ENCODE peak calls at places on chromosomes 2 and 18, in four cellular contexts. M is colonic mucosa, R is HCT116, T is adrenal gland. H is an unnamed sample.

GRCh38 chr2:160635488-160635887 is 141.9 kb upstream of the RBMS1 start:
- DNase-seq in M (no peak), R (no peak), T (no peak), H (no peak)

GRCh38 chr2:230668184-230668938 is 44.3 kb upstream of the CAB39 start:
- DNase-seq in M (no peak), R (no peak), T (peak; percentile 32), H (peak; percentile 44)

GRCh38 chr2:47778698-47779415 is 4.1 kb upstream of the MSH6 start:
- DNase-seq in M (no peak), R (no peak), T (no peak), H (no peak)

GRCh38 chr2:28526733-28527132 is 30.9 kb downstream of the PLB1 start:
- DNase-seq in M (no peak), R (no peak), T (no peak), H (no peak)

GRCh38 chr2:26621469-26622199 is 19.5 kb downstream of the CIB4 start:
- DNase-seq in M (no peak), R (no peak), T (no peak), H (no peak)

GRCh38 chr2:60570281-60570680 is 16.8 kb upstream of the BCL11A start:
- DNase-seq in M (no peak), R (no peak), T (no peak), H (no peak)

GRCh38 chr18:63520053-63520452 is 22.1 kb upstream of the SERPINB12 start:
- DNase-seq in M (no peak), R (no peak), T (no peak), H (no peak)

GRCh38 chr2:25996844-25997243 is 14.5 kb upstream of the KIF3C start:
- DNase-seq in M (no peak), R (no peak), T (no peak), H (no peak)

GRCh38 chr2:66897181-66897580 is 462.3 kb downstream of the MEIS1 start:
- DNase-seq in M (no peak), R (no peak), T (no peak), H (no peak)

GRCh38 chr2:236638707-236639106 is 69.1 kb downstream of the ACKR3 start:
- DNase-seq in M (no peak), R (no peak), T (no peak), H (no peak)

GRCh38 chr2:219297766-219298456 is 11.3 kb downstream of the PTPRN start:
- DNase-seq in M (no peak), R (no peak), T (no peak), H (no peak)

GRCh38 chr2:26351375-26352090 is 4.9 kb upstream of the ADGRF3 start:
- DNase-seq in M (no peak), R (no peak), T (no peak), H (no peak)

GRCh38 chr2:136764397-136765255 is 719 bp upstream of the THSD7B start:
- DNase-seq in M (no peak), R (no peak), T (no peak), H (no peak)

GRCh38 chr18:63031439-63031838 is 288.1 kb downstream of the BCL2 start:
- DNase-seq in M (no peak), R (no peak), T (no peak), H (no peak)

GRCh38 chr2:236369606-236370005 is 105.4 kb upstream of the ASB18 start:
- DNase-seq in M (peak; percentile 12), R (no peak), T (peak; percentile 21), H (peak; percentile 49)

GRCh38 chr2:111670776-111671175 is 213.2 kb downstream of the ANAPC1 start:
- DNase-seq in M (peak; percentile 11), R (no peak), T (no peak), H (no peak)

GRCh38 chr2:74957886-74958276 is 562 bp upstream of the POLE4 start:
- DNase-seq in M (no peak), R (no peak), T (no peak), H (no peak)

GRCh38 chr18:79805926-79806487 is 8.3 kb downstream of the KCNG2 start:
- DNase-seq in M (no peak), R (no peak), T (no peak), H (no peak)

GRCh38 chr18:51711298-51711889 is 513.9 kb upstream of the MEX3C start:
- DNase-seq in M (no peak), R (no peak), T (no peak), H (no peak)

GRCh38 chr2:74576151-74576755 is 21.7 kb downstream of the DOK1 start:
- DNase-seq in M (no peak), R (no peak), T (no peak), H (no peak)

GRCh38 chr2:219530048-219530963 is 13.3 kb downstream of the CHPF start:
- DNase-seq in M (peak; percentile 82), R (peak; percentile 71), T (peak; percentile 88), H (peak; percentile 79)

GRCh38 chr2:207143474-207144190 is 22.1 kb downstream of the KLF7 start:
- DNase-seq in M (peak; percentile 52), R (no peak), T (peak; percentile 72), H (peak; percentile 83)

GRCh38 chr2:28750316-28751101 is 1.1 kb upstream of the PPP1CB start:
- DNase-seq in M (peak; percentile 38), R (no peak), T (no peak), H (no peak)

GRCh38 chr2:237664151-237664550 is 36.8 kb downstream of the LRRFIP1 start:
- DNase-seq in M (no peak), R (no peak), T (no peak), H (peak; percentile 67)

GRCh38 chr2:237661799-237662328 is 34.5 kb downstream of the LRRFIP1 start:
- DNase-seq in M (no peak), R (no peak), T (no peak), H (no peak)

GRCh38 chr2:237662671-237663093 is 35.3 kb downstream of the LRRFIP1 start:
- DNase-seq in M (peak; percentile 96), R (peak; percentile 61), T (peak; percentile 92), H (peak; percentile 87)

GRCh38 chr2:237665713-237666143 is 38.3 kb downstream of the LRRFIP1 start:
- DNase-seq in M (no peak), R (no peak), T (no peak), H (no peak)

GRCh38 chr2:237663517-237663916 is 36.1 kb downstream of the LRRFIP1 start:
- DNase-seq in M (no peak), R (no peak), T (no peak), H (no peak)
- H3K4me1 ChIP-seq in M (peaks cover 5% of the 10 kb centered on the region), R (peaks cover 9% of the 10 kb centered on the region), T (peaks cover 5% of the 10 kb centered on the region), H (peaks cover 56% of the 10 kb centered on the region)

GRCh38 chr2:55105456-55105855 is 55.2 kb upstream of the RTN4 start:
- DNase-seq in M (no peak), R (no peak), T (no peak), H (no peak)
- H3K4me1 ChIP-seq in M (peaks cover 5% of the 10 kb centered on the region), R (peaks cover 16% of the 10 kb centered on the region), T (peaks cover 20% of the 10 kb centered on the region), H (peaks cover 23% of the 10 kb centered on the region)

GRCh38 chr18:7895346-7895745 is 328.2 kb downstream of the PTPRM start:
- DNase-seq in M (no peak), R (no peak), T (no peak), H (no peak)

GRCh38 chr18:7897119-7897518 is 330.0 kb downstream of the PTPRM start:
- DNase-seq in M (no peak), R (no peak), T (no peak), H (no peak)

GRCh38 chr18:7894592-7894991 is 327.5 kb downstream of the PTPRM start:
- DNase-seq in M (no peak), R (no peak), T (no peak), H (no peak)

GRCh38 chr18:7898181-7898580 is 331.1 kb downstream of the PTPRM start:
- DNase-seq in M (no peak), R (no peak), T (no peak), H (no peak)

DNA sequence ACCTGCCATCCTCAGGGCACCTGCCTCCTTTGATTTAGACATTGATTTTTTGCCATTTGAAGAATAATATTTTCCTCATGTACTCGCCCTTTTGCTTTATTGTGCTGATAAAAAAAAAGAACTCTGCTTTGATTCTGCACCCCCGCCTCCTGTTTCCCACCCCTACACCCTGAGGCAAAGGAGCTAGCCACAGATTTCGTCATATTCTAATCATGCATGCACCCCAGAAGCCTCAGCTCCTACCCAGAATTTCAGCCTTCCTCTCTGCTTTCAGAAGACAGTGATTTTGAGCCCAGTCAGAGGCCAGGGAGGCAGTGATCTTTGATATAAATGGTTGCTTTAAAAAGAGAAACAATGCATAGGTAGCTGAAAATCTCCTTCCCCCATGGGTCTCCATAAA is 329.0 kb downstream of the PTPRM start:
- DNase-seq in M (no peak), R (no peak), T (no peak), H (no peak)
- H3K4me1 ChIP-seq in M (no peaks in the 10 kb centered on the region), R (no peaks in the 10 kb centered on the region), T (no peaks in the 10 kb centered on the region), H (peaks cover 63% of the 10 kb centered on the region)

DNA sequence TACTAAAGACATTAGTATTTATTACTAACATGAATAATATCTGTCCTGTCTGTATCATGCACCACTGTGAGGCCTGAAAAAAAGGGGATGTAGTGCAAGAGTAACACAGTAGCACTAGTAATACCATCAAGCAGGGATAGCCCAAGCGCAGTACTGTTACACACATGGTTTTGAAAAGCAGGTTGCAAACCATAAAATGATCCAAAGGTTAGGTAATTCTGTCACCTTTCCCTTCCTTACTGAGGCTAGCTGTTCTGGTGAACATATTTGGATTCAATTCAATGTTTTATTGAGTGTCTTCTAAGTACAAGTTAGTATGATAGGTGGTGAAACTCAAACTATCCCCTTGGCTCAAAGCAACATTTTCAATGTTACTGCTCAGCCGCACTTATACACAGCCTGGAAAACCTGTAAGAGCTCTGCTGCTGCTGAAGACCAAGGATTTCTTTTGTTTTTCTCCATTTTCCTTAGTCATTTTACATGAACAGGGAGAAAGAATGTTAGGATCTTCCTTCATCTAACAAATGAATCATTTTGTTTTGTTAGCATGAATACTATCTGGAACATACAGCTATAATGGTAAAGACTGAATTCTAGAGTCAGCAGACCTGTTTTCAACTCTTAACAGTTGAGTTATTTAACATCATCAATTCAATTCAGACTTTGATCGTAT is 102.5 kb upstream of the ITPRID2 start:
- DNase-seq in M (peak; percentile 36), R (no peak), T (no peak), H (no peak)
- H3K4me1 ChIP-seq in M (peaks cover 13% of the 10 kb centered on the region), R (peaks cover 89% of the 10 kb centered on the region), T (no peaks in the 10 kb centered on the region), H (no peaks in the 10 kb centered on the region)

DNA sequence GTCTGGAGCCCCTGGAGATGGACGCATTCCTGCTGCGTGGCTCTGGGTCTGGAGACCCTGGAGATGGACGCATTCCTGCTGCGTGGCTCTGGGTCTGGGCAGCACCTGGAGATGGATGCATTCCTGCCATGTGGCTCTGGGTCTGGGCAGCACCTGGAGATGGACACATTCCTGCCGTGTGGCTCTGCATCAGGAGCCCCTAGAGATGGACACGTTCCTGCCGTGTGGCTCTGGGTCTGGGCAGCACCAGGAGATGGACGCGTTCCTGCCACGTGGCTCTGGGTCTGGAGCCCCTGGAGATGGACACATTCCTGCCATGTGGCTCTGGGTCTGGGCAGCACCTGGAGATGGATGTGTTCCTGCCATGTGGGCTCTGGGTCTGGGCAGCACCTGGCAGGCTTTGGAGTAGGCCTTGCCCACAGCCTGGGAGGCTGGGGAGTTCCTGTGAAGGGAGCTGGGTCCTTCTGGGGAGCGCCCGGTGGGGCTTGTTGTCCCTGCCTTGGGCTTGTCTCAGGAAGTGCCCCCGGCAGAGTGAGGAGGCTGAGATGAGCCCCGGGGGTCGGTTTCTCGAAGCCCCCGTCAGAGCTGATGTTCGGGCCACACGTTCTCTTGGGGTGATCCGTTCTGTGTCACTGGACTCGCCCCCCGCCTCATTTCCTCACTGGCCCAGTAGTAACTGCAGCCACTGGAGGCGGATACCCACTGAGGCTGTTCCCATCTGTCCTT is 41.0 kb downstream of the SH3BP4 start:
- DNase-seq in M (no peak), R (no peak), T (no peak), H (no peak)
- H3K4me1 ChIP-seq in M (no peaks in the 10 kb centered on the region), R (peaks cover 26% of the 10 kb centered on the region), T (no peaks in the 10 kb centered on the region), H (peaks cover 24% of the 10 kb centered on the region)

H was measured in left ventricle myocardium inferior.